ENCODE peak calls at places on chromosomes 12 and 14, in six cellular contexts. H is transverse colon, M is cardiac fibroblast, U is adipocyte, Z is SJSA1, S is NB4. I is an unnamed sample.

GRCh38 chr12:74780458-74781241 is 243.0 kb downstream of the ATXN7L3B start:
- DNase-seq in H (no peak), U (peak), S (no peak), Z (no peak), M (no peak), I (no peak)

GRCh38 chr12:111444314-111444705 is 38.6 kb downstream of the SH2B3 start:
- DNase-seq in H (peak), S (peak), M (no peak), Z (no peak), U (no peak), I (peak)

GRCh38 chr12:81617915-81618314 is 141.2 kb downstream of the PPFIA2 start:
- DNase-seq in S (no peak), H (no peak), M (peak), U (no peak), Z (no peak), I (no peak)

GRCh38 chr14:61589691-61590521 is 105.4 kb upstream of the HIF1A start:
- DNase-seq in U (no peak), Z (no peak), S (peak), H (no peak), M (no peak), I (no peak)

GRCh38 chr12:32365473-32366064 is 33.8 kb upstream of the FGD4 start:
- DNase-seq in U (peak), Z (peak), M (peak), S (peak), H (peak), I (peak)

GRCh38 chr14:50340945-50341344 is 28.8 kb downstream of the DMAC2L start:
- DNase-seq in M (no peak), Z (no peak), H (no peak), S (no peak), U (no peak), I (no peak)

GRCh38 chr14:68589447-68590232 is 203.2 kb downstream of the ZFP36L1 start:
- DNase-seq in Z (no peak), M (peak), U (peak), H (peak), S (no peak), I (peak)

GRCh38 chr12:112803620-112804279 is 12.2 kb downstream of the RPH3A start:
- DNase-seq in S (no peak), Z (no peak), U (no peak), M (no peak), H (no peak), I (no peak)

GRCh38 chr12:50390284-50390683 is 6.1 kb downstream of the FAM186A start:
- DNase-seq in S (no peak), M (peak), Z (no peak), U (peak), H (no peak), I (peak)

GRCh38 chr14:97377550-97377949 is 580.4 kb downstream of the VRK1 start:
- DNase-seq in S (no peak), M (no peak), H (no peak), Z (no peak), U (no peak), I (no peak)

GRCh38 chr14:36162267-36162666 is 14.3 kb downstream of the PTCSC3 start:
- DNase-seq in S (no peak), U (no peak), M (no peak), H (peak), Z (no peak), I (no peak)

GRCh38 chr12:82687020-82687951 is 580 bp downstream of the TMTC2 start:
- DNase-seq in M (peak), S (peak), H (peak), Z (no peak), U (peak), I (peak)

GRCh38 chr12:109648446-109648980 is 65.1 kb upstream of the FAM222A start:
- DNase-seq in Z (no peak), H (no peak), M (no peak), U (no peak), S (no peak), I (no peak)

GRCh38 chr14:89320381-89321000 is 96.5 kb downstream of the FOXN3 start:
- DNase-seq in Z (no peak), H (no peak), M (peak), U (no peak), S (no peak), I (peak)

GRCh38 chr14:102316048-102316745 is 3.3 kb upstream of the ZNF839 start:
- DNase-seq in H (peak), S (no peak), U (no peak), Z (no peak), M (peak), I (peak)

GRCh38 chr12:57488397-57489156 is 709 bp downstream of the MARS1 start:
- DNase-seq in S (no peak), M (no peak), H (no peak), Z (peak), U (peak), I (no peak)

GRCh38 chr12:93079271-93079670 is 150.2 kb upstream of the EEA1 start:
- DNase-seq in M (no peak), Z (no peak), U (no peak), H (no peak), S (no peak), I (no peak)

GRCh38 chr14:104360522-104360921 is 219.0 kb upstream of the C14orf180 start:
- DNase-seq in S (no peak), Z (no peak), M (no peak), U (no peak), H (no peak), I (no peak)

GRCh38 chr12:116856729-116857128 is 24.5 kb downstream of the HRK start:
- DNase-seq in S (no peak), H (peak), M (no peak), Z (no peak), U (no peak), I (no peak)

GRCh38 chr12:79515526-79515935 is 175.2 kb downstream of the PAWR start:
- DNase-seq in U (peak), H (no peak), S (no peak), M (peak), Z (no peak), I (no peak)

GRCh38 chr12:93287152-93287551 is 90.6 kb upstream of the NUDT4 start:
- DNase-seq in Z (no peak), S (no peak), H (no peak), U (no peak), M (no peak), I (no peak)

GRCh38 chr12:63276537-63277365 is 125.8 kb upstream of the AVPR1A start:
- DNase-seq in H (no peak), Z (no peak), U (peak), M (peak), S (peak), I (peak)

GRCh38 chr14:101733211-101733610 is 28.3 kb upstream of the PPP2R5C start:
- DNase-seq in S (peak), H (no peak), Z (no peak), M (peak), U (no peak), I (peak)

GRCh38 chr14:94584591-94585280 is 3.5 kb downstream of the SERPINA5 start:
- DNase-seq in U (no peak), M (peak), H (no peak), Z (no peak), S (no peak), I (no peak)

GRCh38 chr12:30515351-30515750 is 180.3 kb downstream of the IPO8 start:
- DNase-seq in U (peak), H (no peak), M (peak), Z (no peak), S (peak), I (peak)

GRCh38 chr12:120538281-120539156 is 4.4 kb downstream of the RNF10 start:
- DNase-seq in M (peak), Z (peak), S (peak), H (peak), U (peak), I (peak)

GRCh38 chr14:75123991-75124390 is 2.9 kb downstream of the NEK9 start:
- DNase-seq in U (peak), H (peak), M (peak), S (peak), Z (peak), I (peak)

GRCh38 chr12:81757731-81758325 is 1.3 kb downstream of the PPFIA2 start:
- DNase-seq in U (no peak), S (no peak), Z (no peak), M (no peak), H (no peak), I (no peak)

GRCh38 chr12:82688035-82688501 is 1.4 kb downstream of the TMTC2 start:
- DNase-seq in H (no peak), S (peak), M (peak), Z (no peak), U (peak), I (peak)

GRCh38 chr12:71216725-71217579 is 59.2 kb upstream of the TSPAN8 start:
- DNase-seq in H (peak), M (peak), U (peak), Z (no peak), S (peak), I (peak)

GRCh38 chr14:34363733-34364134 is 98.3 kb downstream of the SPTSSA start:
- DNase-seq in U (no peak), Z (no peak), H (no peak), S (peak), M (peak), I (no peak)

GRCh38 chr14:102050026-102050405 is 36.8 kb downstream of the HSP90AA1 start:
- DNase-seq in U (no peak), H (no peak), S (no peak), M (no peak), Z (no peak), I (no peak)

GRCh38 chr12:59736786-59737185 is 141.0 kb downstream of the SLC16A7 start:
- DNase-seq in U (peak), S (peak), Z (no peak), M (peak), H (no peak), I (peak)

GRCh38 chr12:52353766-52354165 is 13.5 kb downstream of the KRT85 start:
- DNase-seq in S (no peak), Z (no peak), H (no peak), U (no peak), M (no peak), I (no peak)

GRCh38 chr14:81302613-81303012 is 81.9 kb upstream of the GTF2A1 start:
- DNase-seq in Z (no peak), H (no peak), S (no peak), U (no peak), M (no peak), I (no peak)

GRCh38 chr14:62957562-62957961 is 87.7 kb downstream of the KCNH5 start:
- DNase-seq in S (no peak), M (peak), U (peak), Z (no peak), H (no peak), I (peak)

GRCh38 chr12:48973531-48973930 is 2.0 kb upstream of the WNT10B start:
- DNase-seq in S (peak), U (no peak), M (peak), H (no peak), Z (no peak), I (no peak)

GRCh38 chr12:27236498-27236897 is 7.6 kb upstream of the STK38L start:
- DNase-seq in Z (no peak), S (peak), M (peak), U (no peak), H (no peak), I (no peak)

GRCh38 chr12:2301531-2302461 is 249.0 kb downstream of the CACNA1C start:
- DNase-seq in M (no peak), U (peak), H (no peak), Z (peak), S (no peak), I (peak)

GRCh38 chr12:94690199-94690695 is 39.9 kb upstream of the TMCC3 start:
- DNase-seq in M (peak), S (no peak), H (no peak), U (peak), Z (no peak), I (no peak)
- H3K4me3 ChIP-seq in M (no peak), S (no peak), H (no peak), U (peak), Z (no peak), I (no peak)

DNA sequence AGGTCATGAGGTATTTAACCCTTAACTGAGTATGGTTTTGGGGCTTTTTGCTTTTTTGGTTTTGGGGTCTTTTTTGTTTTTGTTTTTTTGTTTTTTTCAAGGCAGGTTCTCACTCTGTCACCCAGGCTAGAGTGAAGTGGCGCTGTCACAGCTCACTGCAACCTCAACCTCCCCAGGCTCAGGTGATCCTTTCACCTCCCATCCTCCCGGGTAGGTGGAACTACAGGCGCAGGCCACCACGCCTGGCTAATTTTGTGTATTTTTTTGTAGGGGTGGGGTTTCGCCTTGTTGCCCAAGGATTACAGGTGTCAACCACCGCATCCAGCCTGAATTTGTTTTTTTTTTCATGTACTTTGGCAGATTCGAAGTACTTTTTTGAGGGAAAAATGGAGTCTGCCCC is 19.9 kb downstream of the RAP1B start:
- DNase-seq in U (no peak), Z (no peak), H (no peak), S (no peak), M (no peak), I (no peak)
- H3K4me3 ChIP-seq in U (no peak), Z (no peak), H (no peak), S (no peak), M (no peak), I (no peak)

GRCh38 chr12:11653215-11653753 is 3.8 kb downstream of the ETV6 start:
- DNase-seq in M (peak), U (peak), H (peak), Z (no peak), S (peak), I (peak)

GRCh38 chr12:11652351-11653040 is 3.0 kb downstream of the ETV6 start:
- DNase-seq in H (peak), Z (no peak), M (peak), S (peak), U (peak), I (peak)

GRCh38 chr12:11656550-11656949 is 7.1 kb downstream of the ETV6 start:
- DNase-seq in H (no peak), M (no peak), S (no peak), Z (no peak), U (no peak), I (peak)

GRCh38 chr12:11651785-11652184 is 2.3 kb downstream of the ETV6 start:
- DNase-seq in H (peak), S (peak), Z (no peak), U (peak), M (peak), I (peak)

DNA sequence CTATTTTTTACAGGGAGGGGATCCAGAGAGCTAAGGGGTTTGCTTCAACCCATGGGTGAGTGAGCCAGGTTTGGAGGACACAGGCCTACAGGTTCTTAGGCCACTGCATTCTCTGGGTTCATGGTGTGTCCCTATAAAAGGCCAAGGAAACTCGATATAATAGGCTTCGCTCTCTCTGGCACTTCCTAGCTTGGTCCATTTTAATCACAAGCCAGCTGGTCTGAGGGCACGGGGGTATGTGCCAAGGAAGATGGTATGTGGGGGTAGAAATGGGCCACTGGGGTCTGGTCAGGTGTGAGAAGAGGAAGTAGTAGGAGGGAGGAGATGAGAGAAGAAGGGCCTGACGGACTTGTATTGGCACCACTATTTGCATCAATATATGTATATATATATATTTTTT is 4.9 kb downstream of the ETV6 start:
- DNase-seq in Z (no peak), U (no peak), H (no peak), M (no peak), S (peak), I (no peak)
- H3K4me3 ChIP-seq in Z (no peak), U (no peak), H (no peak), M (no peak), S (peak), I (no peak)

GRCh38 chr14:84482256-84483071 is 1047.5 kb upstream of the FLRT2 start:
- DNase-seq in H (no peak), U (peak), S (no peak), M (peak), Z (no peak), I (peak)
- H3K4me3 ChIP-seq in H (no peak), U (no peak), S (no peak), M (no peak), Z (no peak), I (no peak)

GRCh38 chr12:54591001-54591591 is 2.6 kb upstream of the PPP1R1A start:
- DNase-seq in H (peak), Z (no peak), M (peak), U (peak), S (no peak), I (peak)
- H3K4me3 ChIP-seq in H (no peak), Z (no peak), M (no peak), U (no peak), S (no peak), I (no peak)

I was measured in fibroblast of lung.